ENCODE peak calls at places on chromosome 2, in eight cellular contexts. T, P, E, J, I, V, C and H are unnamed samples.

GRCh38 chr2:111072220-111072871 is 48.4 kb upstream of the BCL2L11 start:
- DNase-seq in V (peak), I (no peak), T (no peak), E (no peak), C (peak), J (peak), P (no peak), H (peak)

GRCh38 chr2:26410764-26411243 is 9.1 kb downstream of the DRC1 start:
- DNase-seq in V (no peak), J (no peak), P (no peak), C (no peak), I (no peak), T (no peak), E (no peak), H (no peak)

GRCh38 chr2:84939426-84940087 is 31.4 kb upstream of the KCMF1 start:
- DNase-seq in C (no peak), T (no peak), V (no peak), J (no peak), P (no peak), I (peak), E (peak), H (no peak)

GRCh38 chr2:229815858-229816257 is 101.5 kb upstream of the DNER start:
- DNase-seq in J (peak), E (no peak), V (peak), T (no peak), C (no peak), I (no peak), P (no peak), H (no peak)

GRCh38 chr2:9737053-9737875 is 106.0 kb upstream of the TAF1B start:
- DNase-seq in C (no peak), I (no peak), V (no peak), J (no peak), T (no peak), P (no peak), E (no peak), H (no peak)

GRCh38 chr2:176656776-176657140 is 387.5 kb downstream of the MTX2 start:
- DNase-seq in I (no peak), C (no peak), J (no peak), V (no peak), T (no peak), E (no peak), P (no peak), H (no peak)

GRCh38 chr2:201452058-201452736 is 657 bp downstream of the STRADB start:
- DNase-seq in V (peak), P (no peak), J (peak), C (peak), E (no peak), I (no peak), T (no peak), H (peak)

GRCh38 chr2:45301307-45302010 is 292.2 kb upstream of the SIX2 start:
- DNase-seq in I (no peak), C (no peak), T (no peak), J (no peak), P (no peak), V (no peak), E (no peak), H (no peak)

GRCh38 chr2:19299522-19299921 is 58.9 kb downstream of the OSR1 start:
- DNase-seq in V (no peak), J (no peak), T (no peak), P (no peak), E (no peak), C (peak), I (no peak), H (no peak)

GRCh38 chr2:96993367-96993766 is 7.0 kb upstream of the FAM178B start:
- DNase-seq in C (no peak), J (no peak), V (no peak), P (no peak), E (no peak), I (no peak), T (no peak), H (no peak)

GRCh38 chr2:156892449-156893335 is 364.8 kb upstream of the GALNT5 start:
- DNase-seq in T (no peak), P (no peak), J (peak), I (no peak), C (peak), E (no peak), V (peak), H (no peak)

GRCh38 chr2:158359846-158360245 is 96.7 kb downstream of the CCDC148 start:
- DNase-seq in E (no peak), T (no peak), J (peak), V (no peak), C (no peak), P (no peak), I (no peak), H (peak)

GRCh38 chr2:239287461-239287860 is 113.4 kb downstream of the HDAC4 start:
- DNase-seq in J (no peak), E (peak), C (peak), P (no peak), T (no peak), V (peak), I (no peak), H (no peak)

GRCh38 chr2:99106905-99107304 is 34.6 kb upstream of the C2orf15 start:
- DNase-seq in C (no peak), P (no peak), I (no peak), T (no peak), J (no peak), V (no peak), E (no peak), H (no peak)

GRCh38 chr2:215899111-215900074 is 114.0 kb downstream of the MREG start:
- DNase-seq in V (peak), J (no peak), P (no peak), I (no peak), C (peak), E (no peak), T (no peak), H (peak)

GRCh38 chr2:170207901-170208300 is 30.0 kb downstream of the MYO3B start:
- DNase-seq in I (no peak), C (no peak), J (no peak), E (no peak), T (no peak), V (no peak), P (no peak), H (no peak)

GRCh38 chr2:195252018-195252417 is 405.0 kb upstream of the SLC39A10 start:
- DNase-seq in I (no peak), E (no peak), P (no peak), T (no peak), V (no peak), J (no peak), C (no peak), H (no peak)

GRCh38 chr2:231622963-231623362 is 30.3 kb downstream of the TEX44 start:
- DNase-seq in T (no peak), P (no peak), V (no peak), C (no peak), J (no peak), E (no peak), I (no peak), H (peak)

GRCh38 chr2:17643031-17643615 is 102.6 kb downstream of the VSNL1 start:
- DNase-seq in V (peak), J (peak), T (no peak), I (no peak), P (no peak), C (peak), E (peak), H (peak)

GRCh38 chr2:192124576-192124975 is 70.2 kb downstream of the TMEFF2 start:
- DNase-seq in T (no peak), P (no peak), J (no peak), I (no peak), C (no peak), V (no peak), E (no peak), H (no peak)

GRCh38 chr2:241560181-241560882 is 1.8 kb downstream of the BOK start:
- DNase-seq in T (no peak), V (no peak), I (no peak), P (no peak), C (no peak), E (no peak), J (no peak), H (no peak)

GRCh38 chr2:58680938-58681337 is 439.8 kb upstream of the FANCL start:
- DNase-seq in P (no peak), C (peak), E (no peak), T (no peak), V (peak), I (no peak), J (no peak), H (no peak)

DNA sequence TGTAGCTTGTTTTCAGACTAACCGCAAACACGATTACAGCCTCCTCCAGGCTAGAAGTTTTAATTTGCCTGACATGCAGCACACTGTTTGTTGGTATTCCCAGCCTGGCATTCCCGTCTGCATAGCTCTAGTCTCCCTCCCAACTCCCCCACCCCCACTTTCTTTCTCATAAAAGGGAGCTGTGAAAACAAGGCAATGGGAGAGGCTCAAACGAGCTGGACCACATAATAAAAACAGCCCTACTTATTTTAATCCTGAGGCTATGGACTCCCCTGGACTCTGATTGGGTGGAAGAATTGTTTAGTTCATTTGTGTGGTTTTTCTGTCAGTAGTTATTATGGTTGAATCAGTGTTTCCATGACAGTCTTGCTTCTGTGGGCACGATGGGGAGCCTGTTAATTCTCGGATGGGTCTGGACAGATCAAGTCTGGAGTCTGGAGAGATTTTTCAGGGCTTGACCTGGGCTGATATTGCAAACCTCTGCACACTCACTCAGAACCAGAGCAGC is 1.2 kb downstream of the STON1 start:
- DNase-seq in T (no peak), E (no peak), P (no peak), C (peak), I (no peak), J (peak), V (peak), H (peak)
- H3K4me3 ChIP-seq in T (peak), E (no peak), P (peak), C (peak), I (no peak), J (peak), V (peak), H (peak)

GRCh38 chr2:108271691-108272253 is 16.9 kb upstream of the SULT1C2 start:
- DNase-seq in V (peak), E (no peak), I (no peak), T (no peak), C (peak), J (peak), P (no peak), H (no peak)

GRCh38 chr2:108270346-108270745 is 18.3 kb upstream of the SULT1C2 start:
- DNase-seq in E (no peak), C (no peak), V (no peak), T (no peak), J (no peak), I (no peak), P (no peak), H (no peak)

GRCh38 chr2:108268001-108268400 is 20.7 kb upstream of the SULT1C2 start:
- DNase-seq in V (peak), C (peak), T (no peak), P (no peak), I (no peak), E (no peak), J (peak), H (peak)

GRCh38 chr2:108267117-108267516 is 21.6 kb upstream of the SULT1C2 start:
- DNase-seq in E (no peak), T (no peak), V (peak), I (no peak), J (peak), C (peak), P (no peak), H (peak)

DNA sequence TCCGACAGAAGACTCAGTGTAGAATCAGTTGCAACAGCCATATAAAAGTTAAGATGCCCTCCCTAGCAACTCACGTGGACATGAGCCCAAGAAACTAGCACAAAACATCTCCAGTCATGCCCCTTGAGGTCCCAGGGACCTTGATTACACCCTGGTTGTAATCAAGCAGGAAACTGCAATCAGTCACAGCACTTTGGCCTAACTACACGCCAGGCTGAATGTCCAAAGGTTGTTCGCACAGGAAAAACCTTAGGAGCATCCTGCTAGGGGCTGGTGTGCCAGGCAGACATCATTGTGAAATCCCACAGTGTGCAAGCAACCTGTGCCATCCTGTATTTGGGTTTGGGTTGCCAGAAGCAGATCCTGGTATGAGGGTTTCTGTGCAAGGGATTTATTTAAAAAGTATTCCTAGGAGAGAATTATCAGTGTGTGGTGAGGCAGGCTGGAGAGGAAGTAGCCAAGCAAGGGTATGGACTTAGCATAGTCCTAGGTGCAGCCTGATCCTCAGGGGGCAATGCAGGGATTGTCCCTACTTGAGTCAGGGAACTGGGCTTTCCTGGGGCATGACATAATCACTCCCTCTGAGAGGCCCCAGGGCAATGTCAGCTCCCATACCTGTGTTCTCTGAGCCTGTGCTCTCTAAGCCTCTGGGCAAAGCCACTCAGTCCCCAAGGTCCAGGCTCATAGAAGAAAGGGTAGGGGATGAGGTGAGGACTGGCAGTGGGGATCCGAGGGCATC is 17.8 kb upstream of the SULT1C2 start:
- DNase-seq in P (no peak), J (no peak), C (no peak), E (no peak), I (no peak), V (no peak), T (no peak), H (no peak)
- H3K4me3 ChIP-seq in P (no peak), J (no peak), C (no peak), E (no peak), I (no peak), V (no peak), T (no peak), H (no peak)

DNA sequence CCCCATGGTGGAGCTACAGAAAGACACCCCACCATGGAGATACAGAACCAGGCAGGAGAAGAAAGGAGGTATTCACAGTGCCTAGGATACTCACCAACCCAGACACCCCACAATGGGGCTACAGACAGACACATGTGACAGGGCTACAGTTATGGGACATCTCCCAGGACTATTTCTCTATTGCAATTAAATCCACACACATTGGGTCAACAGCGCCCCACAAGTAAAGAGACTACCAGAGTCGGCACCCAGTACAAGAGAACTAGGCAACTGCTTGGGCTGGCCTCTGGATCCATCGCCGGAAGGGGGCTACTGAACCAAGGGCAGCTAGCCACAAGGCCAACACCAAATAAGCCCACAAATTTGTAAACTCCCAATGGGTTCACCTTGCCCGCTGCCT is 310.1 kb upstream of the NCKAP5 start:
- DNase-seq in E (no peak), P (no peak), T (no peak), I (no peak), C (no peak), J (no peak), V (no peak), H (no peak)
- H3K4me3 ChIP-seq in E (no peak), P (no peak), T (no peak), I (no peak), C (no peak), J (no peak), V (no peak), H (no peak)

GRCh38 chr2:145158051-145158586 is 638.2 kb upstream of the ZEB2 start:
- DNase-seq in T (peak), C (peak), J (peak), P (no peak), I (no peak), E (peak), V (peak), H (peak)
- H3K4me3 ChIP-seq in T (no peak), C (no peak), J (no peak), P (no peak), I (no peak), E (no peak), V (no peak), H (no peak)

GRCh38 chr2:134245340-134245984 is 8.4 kb upstream of the MGAT5 start:
- DNase-seq in I (peak), P (peak), T (peak), V (peak), E (peak), J (peak), C (peak), H (peak)
- H3K4me3 ChIP-seq in I (no peak), P (no peak), T (no peak), V (no peak), E (no peak), J (no peak), C (no peak), H (no peak)

DNA sequence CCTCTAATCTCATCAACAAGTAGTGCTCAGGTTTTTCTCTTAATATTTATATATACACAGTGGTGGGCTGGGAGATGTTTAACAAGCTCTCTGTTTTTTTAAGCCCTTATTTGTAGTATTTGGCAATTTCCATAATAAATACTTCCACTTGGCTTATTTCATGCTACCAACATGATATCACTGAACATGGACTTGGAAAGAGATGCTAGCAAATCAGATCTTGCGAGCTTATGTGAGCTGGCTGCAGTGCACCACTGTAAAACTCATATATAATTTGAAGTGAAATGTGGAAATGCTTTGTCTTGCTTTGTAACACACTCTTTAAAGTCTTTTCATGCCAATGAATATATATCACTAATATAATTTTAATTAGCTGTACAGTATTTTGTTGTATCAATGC is 155.7 kb downstream of the ALK start:
- DNase-seq in E (no peak), J (no peak), P (no peak), T (no peak), I (no peak), C (peak), V (peak), H (no peak)
- H3K4me3 ChIP-seq in E (no peak), J (no peak), P (no peak), T (no peak), I (no peak), C (no peak), V (no peak), H (no peak)

DNA sequence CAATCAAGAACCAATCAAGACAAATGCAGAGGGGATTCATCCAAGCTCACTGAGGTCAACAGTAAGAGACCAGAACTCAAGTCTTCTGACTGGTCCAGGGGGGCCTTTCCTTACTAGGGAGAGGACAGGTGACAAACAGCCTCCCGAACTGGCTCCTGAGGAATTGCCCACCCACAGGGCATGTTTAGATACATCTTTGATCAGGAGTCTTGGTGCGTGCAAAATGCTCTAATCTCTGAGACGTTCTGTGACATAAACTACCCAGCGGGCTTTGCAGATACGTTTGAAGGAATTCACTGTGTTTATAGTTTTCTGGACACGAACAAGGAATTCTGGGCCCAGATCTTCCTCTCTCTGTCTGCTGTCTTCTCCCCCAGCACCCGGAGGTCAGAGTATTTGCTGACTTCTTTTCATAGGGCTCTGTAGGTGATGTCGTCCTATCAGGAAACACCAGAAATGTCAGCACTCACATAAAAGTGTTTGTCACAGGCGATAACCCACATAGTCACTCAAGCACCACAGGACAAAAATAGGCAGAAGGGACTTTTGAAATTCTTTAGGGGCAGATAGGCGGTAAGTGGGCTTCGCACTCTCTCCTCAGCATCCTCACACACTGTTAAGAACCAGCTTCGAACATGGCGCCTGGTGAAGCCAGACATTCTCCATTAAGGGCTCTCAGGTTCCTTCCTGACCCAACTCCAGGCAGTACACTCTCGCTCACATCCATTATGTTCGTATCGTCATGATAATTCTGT is 349.0 kb downstream of the CYRIA start:
- DNase-seq in E (no peak), C (no peak), J (no peak), P (no peak), V (no peak), T (no peak), I (no peak), H (no peak)
- H3K4me3 ChIP-seq in E (no peak), C (no peak), J (no peak), P (no peak), V (no peak), T (no peak), I (no peak), H (no peak)